ENCODE peak calls at places on chromosomes 11 and 22, in four cellular contexts. X is fibroblast of lung; J is effector memory CD4-positive, alpha-beta T cell; G is colonic mucosa. T is an unnamed sample.
A peak's percentile ranks its signal among the peaks of the same experiment; 100 is the strongest.

GRCh38 chr11:68425866-68426380 is 34.6 kb upstream of the PPP6R3 start:
- DNase-seq in G (no peak), J (no peak), X (no peak), T (no peak)

GRCh38 chr11:36411202-36411640 is 98.9 kb downstream of the TRAF6 start:
- DNase-seq in J (no peak), X (no peak), G (peak; percentile 42), T (no peak)

GRCh38 chr11:72012897-72013721 is 14.4 kb downstream of the IL18BP start:
- DNase-seq in G (no peak), J (no peak), X (peak; percentile 85), T (peak; percentile 50)

GRCh38 chr11:67636962-67637361 is 2.6 kb downstream of the TBX10 start:
- DNase-seq in G (no peak), J (no peak), X (no peak), T (no peak)

GRCh38 chr22:47209547-47210023 is 447.1 kb downstream of the TBC1D22A start:
- DNase-seq in X (no peak), G (peak; percentile 17), J (no peak), T (no peak)

GRCh38 chr22:40671796-40672360 is 7.4 kb upstream of the MCHR1 start:
- DNase-seq in G (no peak), X (no peak), J (no peak), T (no peak)

GRCh38 chr11:99316761-99317475 is 296.2 kb downstream of the CNTN5 start:
- DNase-seq in X (peak; percentile 21), J (no peak), G (no peak), T (no peak)

GRCh38 chr11:368414-369335 is 624 bp upstream of the B4GALNT4 start:
- DNase-seq in G (no peak), X (no peak), J (no peak), T (no peak)

GRCh38 chr11:123702137-123702536 is 39.3 kb downstream of the ZNF202 start:
- DNase-seq in J (no peak), X (no peak), G (no peak), T (no peak)

GRCh38 chr11:48052183-48053040 is 72.1 kb downstream of the PTPRJ start:
- DNase-seq in X (peak; percentile 21), G (no peak), J (no peak), T (no peak)

GRCh38 chr11:65572356-65573043 is at the start of gene FAM89B:
- DNase-seq in G (peak; percentile 97), X (peak; percentile 84), J (peak; percentile 81), T (peak; percentile 78)

GRCh38 chr11:118194835-118195627 is 18.6 kb upstream of the SCN2B start:
- DNase-seq in G (peak; percentile 91), X (peak; percentile 87), J (no peak), T (peak; percentile 66)

GRCh38 chr11:34274712-34275398 is 83.0 kb downstream of the ABTB2 start:
- DNase-seq in G (peak; percentile 73), X (peak; percentile 97), J (no peak), T (peak; percentile 96)

GRCh38 chr11:132623496-132623895 is 908.8 kb downstream of the OPCML start:
- DNase-seq in X (no peak), J (no peak), G (no peak), T (no peak)

GRCh38 chr11:65417221-65417701 is 5.3 kb upstream of the NEAT1 start:
- DNase-seq in J (no peak), G (no peak), X (no peak), T (no peak)

GRCh38 chr11:59601788-59602187 is 13.8 kb downstream of the OSBP start:
- DNase-seq in X (no peak), J (no peak), G (no peak), T (no peak)

GRCh38 chr22:27919943-27920755 is 1.1 kb upstream of the PITPNB start:
- DNase-seq in G (peak; percentile 36), J (no peak), X (peak; percentile 83), T (peak; percentile 75)

GRCh38 chr11:60069471-60069870 is 13.0 kb downstream of the MS4A3 start:
- DNase-seq in G (no peak), X (no peak), J (no peak), T (no peak)

GRCh38 chr11:124751741-124752470 is at the start of gene VSIG2:
- DNase-seq in G (peak; percentile 71), X (no peak), J (no peak), T (no peak)

GRCh38 chr11:75800728-75801361 is 14.2 kb upstream of the UVRAG start:
- DNase-seq in G (no peak), X (no peak), J (no peak), T (no peak)

GRCh38 chr11:125945797-125946520 is at the start of gene VSIG10L2:
- DNase-seq in X (no peak), J (no peak), G (no peak), T (no peak)

GRCh38 chr11:33724644-33725035 is 11.6 kb downstream of the CD59 start:
- DNase-seq in X (peak; percentile 89), J (no peak), G (no peak), T (peak; percentile 68)

GRCh38 chr11:2541321-2541680 is 96.5 kb downstream of the KCNQ1 start:
- DNase-seq in G (no peak), J (no peak), X (no peak), T (no peak)

T was measured in stromal cell of bone marrow.